ENCODE peak calls at places on chromosomes 13 and 19, in seven cellular contexts. L is tibial artery, O is uterus, W is epithelial cell of proximal tubule, Y is pancreas, J is stomach, S is GM12878. K is an unnamed sample.
A peak's percentile ranks its signal among the peaks of the same experiment; 100 is the strongest.

GRCh38 chr13:70375718-70376117 is 267.5 kb upstream of the KLHL1 start:
- DNase-seq in W (no peak), L (no peak), S (no peak), Y (no peak), J (no peak), O (no peak), K (no peak)

GRCh38 chr13:76884167-76884566 is 2.0 kb downstream of the KCTD12 start:
- DNase-seq in S (no peak), O (peak; percentile 50), W (no peak), J (peak; percentile 30), Y (no peak), L (peak; percentile 34), K (no peak)

GRCh38 chr13:30353601-30354000 is 46.2 kb upstream of the KATNAL1 start:
- DNase-seq in J (no peak), W (no peak), O (no peak), S (no peak), Y (no peak), L (no peak), K (no peak)

GRCh38 chr19:52492201-52492960 is 35.1 kb upstream of the ZNF808 start:
- DNase-seq in J (no peak), L (no peak), Y (no peak), O (no peak), S (no peak), W (no peak), K (no peak)

GRCh38 chr19:44643605-44644390 is at the start of gene PVR:
- DNase-seq in J (peak; percentile 72), W (no peak), S (no peak), O (peak; percentile 56), L (peak; percentile 53), Y (peak; percentile 74), K (peak; percentile 88)

GRCh38 chr19:21084343-21084742 is 2.3 kb downstream of the ZNF714 start:
- DNase-seq in J (no peak), S (peak; percentile 12), Y (no peak), W (peak; percentile 77), O (no peak), L (no peak), K (no peak)

GRCh38 chr19:51749979-51750378 is 1.7 kb downstream of the FPR1 start:
- DNase-seq in S (no peak), J (no peak), Y (no peak), W (no peak), L (no peak), O (no peak), K (no peak)

GRCh38 chr13:28452755-28453154 is 42.2 kb downstream of the FLT1 start:
- DNase-seq in S (no peak), Y (no peak), W (no peak), J (no peak), O (no peak), L (no peak), K (no peak)

GRCh38 chr19:1445185-1445931 is 4.6 kb upstream of the APC2 start:
- DNase-seq in O (peak; percentile 38), W (no peak), J (peak; percentile 77), S (no peak), Y (no peak), L (peak; percentile 41), K (peak; percentile 91)

GRCh38 chr13:38008636-38009035 is 139.1 kb upstream of the TRPC4 start:
- DNase-seq in Y (no peak), L (no peak), O (no peak), S (no peak), W (no peak), J (no peak), K (no peak)

GRCh38 chr19:2261438-2262172 is 5.4 kb upstream of the JSRP1 start:
- DNase-seq in O (no peak), L (no peak), S (no peak), Y (no peak), W (no peak), J (peak; percentile 60), K (no peak)

GRCh38 chr19:28027116-28027515 is 1185.8 kb downstream of the UQCRFS1 start:
- DNase-seq in O (no peak), J (no peak), L (no peak), S (no peak), W (no peak), Y (no peak), K (no peak)

GRCh38 chr13:52459668-52460067 is 4.4 kb downstream of the CKAP2 start:
- DNase-seq in L (no peak), J (no peak), W (no peak), Y (no peak), O (no peak), S (no peak), K (no peak)

GRCh38 chr13:79246575-79246949 is 159.5 kb downstream of the RBM26 start:
- DNase-seq in J (no peak), L (no peak), S (no peak), W (no peak), Y (no peak), O (no peak), K (no peak)
- TF ChIP-seq CTCF in J (no peak), L (no peak), S (peak; percentile 23), W (peak; percentile 20), Y (no peak), O (no peak), K (no peak)

GRCh38 chr13:54841682-54842081 is 1813.1 kb downstream of the OLFM4 start:
- DNase-seq in L (no peak), W (no peak), O (no peak), Y (no peak), J (no peak), S (no peak), K (no peak)

DNA sequence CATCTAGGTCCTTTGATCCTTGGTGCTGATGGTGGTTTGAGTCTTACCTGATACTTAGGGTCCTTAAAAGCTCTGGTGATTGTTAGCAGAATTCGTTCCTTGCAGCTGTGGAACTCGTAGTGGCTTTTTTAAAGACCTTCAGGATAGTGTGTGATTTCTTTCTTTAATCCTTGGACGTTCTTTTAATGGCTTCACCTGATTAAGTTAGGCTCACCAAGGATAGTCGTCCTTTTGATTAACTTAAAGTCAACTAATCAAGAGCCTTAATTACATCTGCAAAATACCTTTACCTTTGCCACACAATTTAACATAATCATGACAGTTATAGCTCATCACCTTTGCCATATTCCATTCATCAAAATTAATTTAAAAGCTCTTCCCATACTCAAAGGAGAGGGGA is 1807.7 kb downstream of the OLFM4 start:
- DNase-seq in S (no peak), L (no peak), J (no peak), Y (no peak), W (no peak), O (no peak), K (no peak)
- TF ChIP-seq CTCF in S (no peak), L (no peak), J (no peak), Y (no peak), W (no peak), O (no peak), K (no peak)

DNA sequence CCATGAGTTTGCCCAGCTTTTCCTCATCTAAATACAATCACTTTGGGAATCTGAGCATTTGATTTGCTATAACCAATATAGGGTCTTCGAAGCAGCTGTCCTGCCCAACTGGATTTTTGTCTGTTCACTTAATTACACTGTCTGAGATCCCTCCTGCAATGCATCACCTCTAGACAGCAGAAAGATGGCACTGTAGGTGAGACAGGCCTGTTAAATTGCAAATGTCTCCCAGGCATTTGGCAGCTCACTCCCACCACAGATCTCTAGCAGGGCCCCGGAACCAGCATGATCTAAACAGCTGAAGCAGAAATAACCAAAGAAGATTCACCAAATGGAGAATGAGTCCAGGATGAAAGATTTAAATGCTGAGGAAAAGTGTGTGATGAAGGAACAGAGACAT is 41.9 kb upstream of the SERPINE3 start:
- DNase-seq in O (no peak), L (no peak), Y (no peak), W (no peak), J (no peak), S (no peak), K (no peak)
- TF ChIP-seq CTCF in O (no peak), L (no peak), Y (no peak), W (peak; percentile 5), J (no peak), S (peak; percentile 7), K (no peak)

GRCh38 chr13:107421951-107422350 is 793.4 kb downstream of the LIG4 start:
- DNase-seq in W (peak; percentile 40), Y (no peak), O (no peak), S (no peak), L (no peak), J (no peak), K (no peak)

GRCh38 chr13:107422421-107422820 is 792.9 kb downstream of the LIG4 start:
- DNase-seq in L (no peak), O (no peak), W (no peak), S (no peak), Y (no peak), J (no peak), K (no peak)

DNA sequence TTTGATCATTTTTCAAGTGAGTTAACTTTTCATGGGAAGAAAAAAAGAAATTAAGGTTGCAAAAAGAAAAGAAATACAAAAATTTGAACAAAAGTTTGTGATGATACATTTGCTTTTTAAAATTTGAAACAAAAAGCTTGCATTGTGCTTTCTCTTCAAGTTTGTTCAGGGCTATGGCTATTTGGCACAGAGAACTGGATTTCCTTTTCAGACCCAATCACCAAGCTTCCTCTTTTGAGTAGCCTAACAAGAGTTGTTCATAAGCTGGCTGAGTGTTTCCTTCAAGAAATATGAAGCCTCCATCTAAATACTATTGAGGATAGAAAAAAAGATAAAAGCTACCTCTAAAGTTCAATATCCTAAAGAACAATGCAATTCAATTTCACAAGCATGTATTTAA is 787.8 kb downstream of the LIG4 start:
- DNase-seq in Y (no peak), J (no peak), S (no peak), W (no peak), O (no peak), L (no peak), K (no peak)
- TF ChIP-seq CTCF in Y (no peak), J (no peak), S (no peak), W (no peak), O (no peak), L (no peak), K (no peak)

DNA sequence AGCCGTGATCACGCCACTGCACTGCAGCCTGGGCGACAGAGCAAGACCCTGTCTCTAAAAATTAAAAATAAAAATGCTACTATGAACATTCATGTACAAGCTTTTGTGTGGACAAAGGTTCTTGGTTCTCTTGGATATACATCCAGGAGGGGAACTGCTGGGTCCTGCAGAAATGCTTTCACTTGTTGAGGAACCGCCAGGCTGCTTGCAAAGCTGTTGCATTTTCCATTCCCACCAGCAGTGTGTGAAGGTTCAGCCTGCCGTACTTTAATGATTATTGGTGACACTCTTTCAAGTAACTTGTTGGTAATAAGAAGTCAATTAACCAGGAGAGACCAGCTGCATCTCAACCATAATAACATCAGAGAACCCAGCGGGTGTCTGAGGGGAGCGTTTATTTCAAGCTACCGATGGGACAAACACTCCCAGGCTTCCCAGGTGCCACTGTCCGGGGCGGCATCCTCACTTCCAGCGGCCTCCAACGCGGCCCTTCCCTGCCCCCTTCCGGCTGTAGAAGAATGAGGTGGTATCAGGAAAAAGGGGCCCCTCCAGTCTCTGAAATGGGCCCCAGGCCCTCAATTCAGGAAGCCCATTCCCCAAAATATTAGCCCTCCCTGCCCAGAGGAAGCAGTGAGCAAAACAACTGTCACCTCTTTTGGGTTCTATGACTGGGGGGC is 15.2 kb upstream of the PPP1R12C start:
- DNase-seq in Y (no peak), J (no peak), O (no peak), W (no peak), S (no peak), L (no peak), K (no peak)
- TF ChIP-seq CTCF in Y (no peak), J (no peak), O (no peak), W (peak; percentile 37), S (peak; percentile 27), L (no peak), K (peak; percentile 22)

GRCh38 chr19:10981496-10981895 is 20.7 kb downstream of the SMARCA4 start:
- DNase-seq in J (no peak), Y (no peak), S (no peak), O (no peak), W (no peak), L (no peak), K (no peak)
- TF ChIP-seq CTCF in J (no peak), Y (no peak), S (no peak), O (no peak), W (no peak), L (no peak), K (no peak)

K was measured in D721Med.